ENCODE peak calls at places on chromosomes 16 and 17, in ten cellular contexts. One of them, this sample, is unnamed.

GRCh38 chr16:57614546-57615343 is 13.7 kb upstream of the ADGRG1 start:
- DNase-seq in WTC11: no peak
- DNase-seq in uterus: no peak
- DNase-seq in cardiac muscle cell: no peak
- DNase-seq in lower lobe of right lung: no peak
- DNase-seq in Peyer's patch: no peak
- DNase-seq in cardiac fibroblast: no peak
- DNase-seq in prostate gland: no peak
- DNase-seq in dorsolateral prefrontal cortex: no peak
- DNase-seq in HL-60: no peak
- DNase-seq in this sample: no peak

GRCh38 chr16:83870830-83871229 is 28.1 kb upstream of the MLYCD start:
- DNase-seq in WTC11: no peak
- DNase-seq in uterus: no peak
- DNase-seq in cardiac muscle cell: no peak
- DNase-seq in lower lobe of right lung: no peak
- DNase-seq in Peyer's patch: no peak
- DNase-seq in cardiac fibroblast: no peak
- DNase-seq in prostate gland: no peak
- DNase-seq in dorsolateral prefrontal cortex: no peak
- DNase-seq in HL-60: no peak
- DNase-seq in this sample: no peak

GRCh38 chr17:4710693-4711634 is 532 bp downstream of the ARRB2 start:
- DNase-seq in WTC11: peak; percentile 22
- DNase-seq in uterus: no peak
- DNase-seq in cardiac muscle cell: no peak
- DNase-seq in lower lobe of right lung: peak; percentile 70
- DNase-seq in Peyer's patch: peak; percentile 63
- DNase-seq in cardiac fibroblast: no peak
- DNase-seq in prostate gland: no peak
- DNase-seq in dorsolateral prefrontal cortex: no peak
- DNase-seq in HL-60: no peak
- DNase-seq in this sample: no peak

GRCh38 chr16:2949705-2950399 is 14.2 kb upstream of the KREMEN2 start:
- DNase-seq in WTC11: no peak
- DNase-seq in uterus: no peak
- DNase-seq in cardiac muscle cell: no peak
- DNase-seq in lower lobe of right lung: no peak
- DNase-seq in Peyer's patch: no peak
- DNase-seq in cardiac fibroblast: no peak
- DNase-seq in prostate gland: no peak
- DNase-seq in dorsolateral prefrontal cortex: no peak
- DNase-seq in HL-60: no peak
- DNase-seq in this sample: no peak

GRCh38 chr16:3950343-3951193 is 70.1 kb upstream of the CREBBP start:
- DNase-seq in WTC11: no peak
- DNase-seq in uterus: peak; percentile 86
- DNase-seq in cardiac muscle cell: no peak
- DNase-seq in lower lobe of right lung: peak; percentile 86
- DNase-seq in Peyer's patch: no peak
- DNase-seq in cardiac fibroblast: peak; percentile 98
- DNase-seq in prostate gland: peak; percentile 48
- DNase-seq in dorsolateral prefrontal cortex: peak; percentile 21
- DNase-seq in HL-60: no peak
- DNase-seq in this sample: peak; percentile 95

GRCh38 chr17:38853292-38854219 is at the start of gene RPL23:
- DNase-seq in WTC11: peak; percentile 92
- DNase-seq in uterus: peak; percentile 93
- DNase-seq in cardiac muscle cell: peak; percentile 98
- DNase-seq in lower lobe of right lung: peak; percentile 96
- DNase-seq in Peyer's patch: peak; percentile 97
- DNase-seq in cardiac fibroblast: peak; percentile 98
- DNase-seq in prostate gland: peak; percentile 97
- DNase-seq in dorsolateral prefrontal cortex: peak; percentile 91
- DNase-seq in HL-60: peak; percentile 98
- DNase-seq in this sample: peak; percentile 87

GRCh38 chr16:83095926-83096692 is 469.3 kb downstream of the CDH13 start:
- DNase-seq in WTC11: no peak
- DNase-seq in uterus: no peak
- DNase-seq in cardiac muscle cell: no peak
- DNase-seq in lower lobe of right lung: no peak
- DNase-seq in Peyer's patch: no peak
- DNase-seq in cardiac fibroblast: peak; percentile 40
- DNase-seq in prostate gland: no peak
- DNase-seq in dorsolateral prefrontal cortex: no peak
- DNase-seq in HL-60: no peak
- DNase-seq in this sample: no peak

GRCh38 chr17:12900474-12900873 is 111.2 kb downstream of the ARHGAP44 start:
- DNase-seq in WTC11: no peak
- DNase-seq in uterus: no peak
- DNase-seq in cardiac muscle cell: no peak
- DNase-seq in lower lobe of right lung: peak; percentile 55
- DNase-seq in Peyer's patch: no peak
- DNase-seq in cardiac fibroblast: no peak
- DNase-seq in prostate gland: peak; percentile 22
- DNase-seq in dorsolateral prefrontal cortex: no peak
- DNase-seq in HL-60: no peak
- DNase-seq in this sample: no peak

GRCh38 chr17:33284022-33284421 is 9.1 kb downstream of the ASIC2 start:
- DNase-seq in WTC11: no peak
- DNase-seq in uterus: no peak
- DNase-seq in cardiac muscle cell: no peak
- DNase-seq in lower lobe of right lung: no peak
- DNase-seq in Peyer's patch: no peak
- DNase-seq in cardiac fibroblast: peak; percentile 86
- DNase-seq in prostate gland: peak; percentile 84
- DNase-seq in dorsolateral prefrontal cortex: no peak
- DNase-seq in HL-60: no peak
- DNase-seq in this sample: peak; percentile 68

GRCh38 chr16:69904495-69905170 is 46.5 kb upstream of the CLEC18A start:
- DNase-seq in WTC11: no peak
- DNase-seq in uterus: no peak
- DNase-seq in cardiac muscle cell: no peak
- DNase-seq in lower lobe of right lung: no peak
- DNase-seq in Peyer's patch: no peak
- DNase-seq in cardiac fibroblast: no peak
- DNase-seq in prostate gland: no peak
- DNase-seq in dorsolateral prefrontal cortex: no peak
- DNase-seq in HL-60: no peak
- DNase-seq in this sample: no peak

GRCh38 chr17:76446449-76447231 is 6.3 kb downstream of the UBE2O start:
- DNase-seq in WTC11: no peak
- DNase-seq in uterus: no peak
- DNase-seq in cardiac muscle cell: peak; percentile 79
- DNase-seq in lower lobe of right lung: no peak
- DNase-seq in Peyer's patch: no peak
- DNase-seq in cardiac fibroblast: peak; percentile 85
- DNase-seq in prostate gland: no peak
- DNase-seq in dorsolateral prefrontal cortex: no peak
- DNase-seq in HL-60: peak; percentile 30
- DNase-seq in this sample: no peak

GRCh38 chr17:7296189-7296861 is 1.9 kb upstream of the YBX2 start:
- DNase-seq in WTC11: peak; percentile 94
- DNase-seq in uterus: peak; percentile 84
- DNase-seq in cardiac muscle cell: peak; percentile 92
- DNase-seq in lower lobe of right lung: peak; percentile 89
- DNase-seq in Peyer's patch: peak; percentile 69
- DNase-seq in cardiac fibroblast: peak; percentile 80
- DNase-seq in prostate gland: peak; percentile 73
- DNase-seq in dorsolateral prefrontal cortex: peak; percentile 77
- DNase-seq in HL-60: no peak
- DNase-seq in this sample: no peak

GRCh38 chr16:82011199-82011641 is at the start of gene SDR42E1:
- DNase-seq in WTC11: no peak
- DNase-seq in uterus: peak; percentile 26
- DNase-seq in cardiac muscle cell: no peak
- DNase-seq in lower lobe of right lung: peak; percentile 81
- DNase-seq in Peyer's patch: peak; percentile 57
- DNase-seq in cardiac fibroblast: no peak
- DNase-seq in prostate gland: peak; percentile 50
- DNase-seq in dorsolateral prefrontal cortex: no peak
- DNase-seq in HL-60: no peak
- DNase-seq in this sample: no peak

GRCh38 chr16:15879255-15879804 is 9.1 kb downstream of the CEP20 start:
- DNase-seq in WTC11: no peak
- DNase-seq in uterus: no peak
- DNase-seq in cardiac muscle cell: no peak
- DNase-seq in lower lobe of right lung: no peak
- DNase-seq in Peyer's patch: no peak
- DNase-seq in cardiac fibroblast: peak; percentile 96
- DNase-seq in prostate gland: no peak
- DNase-seq in dorsolateral prefrontal cortex: no peak
- DNase-seq in HL-60: no peak
- DNase-seq in this sample: peak; percentile 86
- TF ChIP-seq CTCF in WTC11: no peak
- TF ChIP-seq CTCF in uterus: no peak
- TF ChIP-seq CTCF in cardiac muscle cell: no peak
- TF ChIP-seq CTCF in lower lobe of right lung: no peak
- TF ChIP-seq CTCF in Peyer's patch: no peak
- TF ChIP-seq CTCF in cardiac fibroblast: no peak
- TF ChIP-seq CTCF in prostate gland: no peak
- TF ChIP-seq CTCF in dorsolateral prefrontal cortex: no peak
- TF ChIP-seq CTCF in HL-60: no peak
- TF ChIP-seq CTCF in this sample: no peak

DNA sequence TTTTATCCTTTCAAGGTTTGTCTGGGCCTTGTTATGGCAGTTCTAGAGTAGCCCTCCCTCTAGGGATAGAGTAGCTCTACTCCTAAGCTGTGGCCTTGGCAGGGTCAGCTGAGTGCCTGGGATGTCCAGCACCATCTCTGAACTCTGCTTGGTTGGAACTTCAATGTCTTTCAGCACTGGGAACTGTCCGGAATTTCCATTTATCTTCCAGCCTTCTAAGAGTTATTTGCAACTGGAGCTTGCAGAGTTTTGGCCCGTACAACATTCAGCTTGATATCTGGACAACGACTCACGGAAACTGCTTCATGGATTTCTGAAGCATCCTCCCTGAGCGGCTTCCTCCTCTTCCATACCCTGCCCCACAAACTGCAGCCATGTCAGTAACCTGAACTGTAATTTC is 22.9 kb downstream of the MMD start:
- DNase-seq in WTC11: no peak
- DNase-seq in uterus: no peak
- DNase-seq in cardiac muscle cell: peak; percentile 67
- DNase-seq in lower lobe of right lung: no peak
- DNase-seq in Peyer's patch: no peak
- DNase-seq in cardiac fibroblast: peak; percentile 14
- DNase-seq in prostate gland: no peak
- DNase-seq in dorsolateral prefrontal cortex: no peak
- DNase-seq in HL-60: no peak
- DNase-seq in this sample: no peak
- TF ChIP-seq CTCF in WTC11: no peak
- TF ChIP-seq CTCF in uterus: no peak
- TF ChIP-seq CTCF in cardiac muscle cell: no peak
- TF ChIP-seq CTCF in lower lobe of right lung: no peak
- TF ChIP-seq CTCF in Peyer's patch: no peak
- TF ChIP-seq CTCF in cardiac fibroblast: no peak
- TF ChIP-seq CTCF in prostate gland: no peak
- TF ChIP-seq CTCF in dorsolateral prefrontal cortex: no peak
- TF ChIP-seq CTCF in HL-60: no peak
- TF ChIP-seq CTCF in this sample: no peak

GRCh38 chr17:47165137-47165536 is 24.0 kb downstream of the CDC27 start:
- DNase-seq in WTC11: no peak
- DNase-seq in uterus: no peak
- DNase-seq in cardiac muscle cell: peak; percentile 47
- DNase-seq in lower lobe of right lung: no peak
- DNase-seq in Peyer's patch: no peak
- DNase-seq in cardiac fibroblast: no peak
- DNase-seq in prostate gland: no peak
- DNase-seq in dorsolateral prefrontal cortex: no peak
- DNase-seq in HL-60: no peak
- DNase-seq in this sample: no peak
- TF ChIP-seq CTCF in WTC11: no peak
- TF ChIP-seq CTCF in uterus: no peak
- TF ChIP-seq CTCF in cardiac muscle cell: no peak
- TF ChIP-seq CTCF in lower lobe of right lung: no peak
- TF ChIP-seq CTCF in Peyer's patch: no peak
- TF ChIP-seq CTCF in cardiac fibroblast: no peak
- TF ChIP-seq CTCF in prostate gland: no peak
- TF ChIP-seq CTCF in dorsolateral prefrontal cortex: no peak
- TF ChIP-seq CTCF in HL-60: no peak
- TF ChIP-seq CTCF in this sample: no peak

GRCh38 chr16:23877107-23878070 is 41.6 kb downstream of the PRKCB start:
- DNase-seq in WTC11: no peak
- DNase-seq in uterus: no peak
- DNase-seq in cardiac muscle cell: no peak
- DNase-seq in lower lobe of right lung: no peak
- DNase-seq in Peyer's patch: no peak
- DNase-seq in cardiac fibroblast: no peak
- DNase-seq in prostate gland: no peak
- DNase-seq in dorsolateral prefrontal cortex: no peak
- DNase-seq in HL-60: no peak
- DNase-seq in this sample: no peak
- TF ChIP-seq CTCF in WTC11: no peak
- TF ChIP-seq CTCF in uterus: no peak
- TF ChIP-seq CTCF in cardiac muscle cell: no peak
- TF ChIP-seq CTCF in lower lobe of right lung: no peak
- TF ChIP-seq CTCF in Peyer's patch: no peak
- TF ChIP-seq CTCF in cardiac fibroblast: no peak
- TF ChIP-seq CTCF in prostate gland: no peak
- TF ChIP-seq CTCF in dorsolateral prefrontal cortex: no peak
- TF ChIP-seq CTCF in HL-60: no peak
- TF ChIP-seq CTCF in this sample: no peak

DNA sequence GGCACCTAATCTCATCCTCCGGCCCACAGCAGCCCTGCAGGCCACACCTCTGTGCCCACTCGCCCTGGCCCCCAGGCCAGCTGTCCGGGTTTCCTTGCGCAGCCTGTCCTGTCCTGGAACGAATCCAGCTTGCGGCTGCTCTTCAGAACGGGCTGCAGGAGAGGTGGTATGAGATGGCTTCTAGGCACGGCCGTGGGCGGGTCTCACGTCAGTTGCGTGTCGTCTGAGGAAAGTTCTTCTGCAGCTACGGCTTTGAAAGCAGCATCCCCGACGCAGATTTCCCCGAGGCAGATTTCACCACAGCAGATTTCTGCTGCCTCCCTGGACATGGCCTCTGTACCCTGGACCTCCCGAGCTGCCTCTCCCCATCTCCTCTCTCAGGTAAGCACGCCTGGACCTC is 18.2 kb downstream of the GALNS start:
- DNase-seq in WTC11: no peak
- DNase-seq in uterus: no peak
- DNase-seq in cardiac muscle cell: no peak
- DNase-seq in lower lobe of right lung: no peak
- DNase-seq in Peyer's patch: no peak
- DNase-seq in cardiac fibroblast: no peak
- DNase-seq in prostate gland: no peak
- DNase-seq in dorsolateral prefrontal cortex: no peak
- DNase-seq in HL-60: no peak
- DNase-seq in this sample: no peak
- TF ChIP-seq CTCF in WTC11: no peak
- TF ChIP-seq CTCF in uterus: no peak
- TF ChIP-seq CTCF in cardiac muscle cell: no peak
- TF ChIP-seq CTCF in lower lobe of right lung: no peak
- TF ChIP-seq CTCF in Peyer's patch: no peak
- TF ChIP-seq CTCF in cardiac fibroblast: no peak
- TF ChIP-seq CTCF in prostate gland: no peak
- TF ChIP-seq CTCF in dorsolateral prefrontal cortex: no peak
- TF ChIP-seq CTCF in HL-60: no peak
- TF ChIP-seq CTCF in this sample: no peak